ENCODE peak calls at places on chromosomes 2 and 18, in seven cellular contexts. G, K, C, T, Q, Y and L are unnamed samples.

GRCh38 chr2:74011246-74011645 is 26.5 kb downstream of the TET3 start:
- DNase-seq in G (no peak), K (no peak), C (no peak), T (no peak), Q (no peak), Y (no peak), L (no peak)

GRCh38 chr2:233982421-233983121 is 65.4 kb downstream of the TRPM8 start:
- DNase-seq in G (no peak), K (no peak), C (no peak), T (no peak), Q (no peak), Y (no peak), L (no peak)

GRCh38 chr18:36829362-36830140 is 624 bp downstream of the KIAA1328 start:
- DNase-seq in G (no peak), K (no peak), C (peak), T (no peak), Q (no peak), Y (no peak), L (no peak)

GRCh38 chr2:95353055-95353575 is 49.4 kb upstream of the FAHD2A start:
- DNase-seq in G (no peak), K (no peak), C (peak), T (no peak), Q (no peak), Y (no peak), L (no peak)

GRCh38 chr2:170409164-170409535 is 231.2 kb downstream of the MYO3B start:
- DNase-seq in G (peak), K (peak), C (peak), T (peak), Q (peak), Y (peak), L (peak)

GRCh38 chr2:76692896-76693295 is 829.3 kb downstream of the LRRTM4 start:
- DNase-seq in G (no peak), K (no peak), C (no peak), T (no peak), Q (no peak), Y (no peak), L (no peak)

GRCh38 chr18:57898506-57899124 is 95.5 kb upstream of the ATP8B1 start:
- DNase-seq in G (no peak), K (no peak), C (no peak), T (no peak), Q (no peak), Y (no peak), L (no peak)

GRCh38 chr2:117815946-117816345 is 1.5 kb downstream of the DDX18 start:
- DNase-seq in G (peak), K (no peak), C (no peak), T (no peak), Q (no peak), Y (no peak), L (no peak)

GRCh38 chr2:235433860-235434259 is 60.0 kb upstream of the AGAP1 start:
- DNase-seq in G (no peak), K (no peak), C (no peak), T (peak), Q (peak), Y (no peak), L (no peak)

DNA sequence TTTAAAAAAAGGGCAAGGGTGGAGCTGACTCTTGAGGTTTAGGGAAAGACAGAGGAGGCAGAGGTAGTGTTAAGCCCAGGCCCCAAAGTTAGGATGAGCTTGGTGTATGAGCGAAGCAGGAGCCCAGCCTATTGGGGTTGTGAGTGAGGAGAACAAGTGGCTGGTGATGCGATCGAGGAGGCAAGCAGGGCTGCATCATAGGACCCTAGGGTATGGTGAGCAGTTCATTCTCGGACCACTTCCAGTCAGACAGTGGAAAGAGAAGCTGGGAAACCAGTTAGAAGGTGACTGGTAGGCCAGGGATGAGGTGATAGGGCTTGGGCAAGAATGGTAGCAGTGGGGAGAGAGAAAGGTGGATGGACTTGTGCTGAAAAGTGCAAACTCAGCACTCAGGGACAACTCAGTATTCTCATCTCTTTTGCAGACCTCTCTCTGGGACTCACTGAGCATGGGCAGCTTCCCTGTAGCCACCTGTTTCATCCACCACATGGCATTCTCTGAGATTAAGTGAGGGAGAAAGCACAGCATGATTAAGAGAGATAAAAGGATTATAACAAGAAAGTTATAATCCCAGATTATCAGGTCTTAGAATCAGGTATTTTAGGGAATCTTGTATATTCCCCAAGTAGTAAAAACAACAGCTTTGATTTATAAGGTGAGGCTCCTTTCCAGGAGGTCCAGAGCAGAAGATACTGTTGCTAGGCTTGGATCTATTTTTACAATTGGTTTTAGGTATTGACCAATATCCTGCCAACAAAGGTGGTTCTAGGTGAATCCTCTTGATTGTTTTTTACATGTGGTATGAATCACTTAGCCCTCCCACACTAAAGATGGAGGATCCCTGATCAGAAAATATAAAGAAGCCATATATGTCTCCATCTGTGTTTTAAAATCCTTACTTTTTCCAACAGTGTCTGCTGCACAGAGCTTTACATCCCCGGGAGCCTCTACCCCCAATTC is 38.3 kb downstream of the XRCC5 start:
- DNase-seq in G (no peak), K (no peak), C (no peak), T (no peak), Q (no peak), Y (no peak), L (no peak)
- TF ChIP-seq CTCF in G (no peak), K (no peak), C (no peak), T (no peak), Q (no peak), Y (no peak), L (no peak)

DNA sequence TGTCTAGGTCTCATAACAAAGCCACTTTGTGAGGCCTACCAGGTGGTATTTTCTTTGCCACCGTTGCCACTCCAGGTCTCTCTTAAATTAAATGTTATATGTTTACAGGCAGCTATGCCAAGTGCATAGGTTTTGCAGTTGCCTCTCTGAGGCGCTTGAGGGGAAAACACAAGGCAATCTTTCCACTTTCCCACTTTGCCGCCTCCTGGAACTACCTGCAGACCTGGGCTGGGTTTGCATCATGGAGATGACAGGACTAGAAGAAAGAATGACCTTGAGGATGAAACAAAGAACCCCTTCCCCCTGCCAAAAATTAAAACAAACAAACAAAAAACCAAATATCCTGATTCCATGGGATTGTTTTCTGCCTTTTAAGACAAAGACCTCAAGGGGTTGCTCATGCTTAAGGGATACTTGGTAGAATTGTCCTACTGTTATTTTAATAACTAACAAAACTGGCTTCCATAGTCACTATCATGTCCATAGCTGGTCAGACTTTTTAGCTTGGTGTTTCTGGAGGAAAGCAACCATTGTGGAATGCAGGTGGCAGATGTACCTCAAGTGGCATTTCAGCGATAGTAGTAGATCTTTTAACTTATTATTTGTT is 159.9 kb downstream of the PRPF40A start:
- DNase-seq in G (no peak), K (no peak), C (no peak), T (no peak), Q (no peak), Y (no peak), L (no peak)
- TF ChIP-seq CTCF in G (no peak), K (no peak), C (no peak), T (no peak), Q (no peak), Y (no peak), L (no peak)

DNA sequence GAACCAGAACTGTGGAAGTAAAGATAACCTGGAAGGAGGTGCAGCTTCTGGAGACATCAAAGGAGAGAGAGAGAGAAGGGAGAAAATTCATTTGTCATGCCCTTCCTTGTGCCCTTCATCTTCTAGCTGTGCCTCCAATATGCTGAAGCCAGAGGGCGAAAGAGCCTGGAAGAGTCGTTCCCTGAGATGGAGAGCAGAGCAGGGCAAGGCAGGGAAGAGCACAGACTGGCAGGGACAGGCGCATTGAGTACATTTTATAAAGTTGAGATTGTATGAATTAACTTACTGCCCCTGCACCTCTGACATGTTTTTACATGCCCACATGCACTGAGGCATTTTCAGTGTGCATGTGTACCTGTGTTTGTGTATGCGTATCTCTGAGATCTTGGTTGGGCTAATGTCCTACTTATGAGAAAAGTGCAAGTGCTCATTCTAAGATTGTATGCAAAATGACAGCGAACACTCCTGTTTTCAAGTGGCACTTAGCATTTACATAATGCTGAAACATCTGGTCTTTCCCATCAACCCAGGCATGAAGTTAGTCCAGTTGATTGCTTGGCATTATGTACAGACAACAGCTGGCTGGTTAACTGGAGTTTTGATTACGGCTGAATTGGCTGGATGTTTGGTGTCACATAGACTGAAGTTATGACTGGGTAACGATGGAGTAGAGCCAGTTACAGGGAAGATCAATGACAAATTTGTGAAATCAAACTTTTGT is 23.7 kb upstream of the MMADHC start:
- DNase-seq in G (no peak), K (no peak), C (no peak), T (no peak), Q (no peak), Y (no peak), L (no peak)
- TF ChIP-seq CTCF in G (no peak), K (no peak), C (no peak), T (no peak), Q (no peak), Y (no peak), L (no peak)

GRCh38 chr2:222582931-222583330 is 73.0 kb downstream of the FARSB start:
- DNase-seq in G (no peak), K (no peak), C (no peak), T (no peak), Q (no peak), Y (no peak), L (no peak)
- TF ChIP-seq CTCF in G (no peak), K (no peak), C (no peak), T (no peak), Q (peak), Y (no peak), L (no peak)

GRCh38 chr2:127864877-127865276 is 6.9 kb upstream of the POLR2D start:
- DNase-seq in G (no peak), K (no peak), C (no peak), T (peak), Q (no peak), Y (no peak), L (no peak)
- TF ChIP-seq CTCF in G (no peak), K (peak), C (no peak), T (peak), Q (no peak), Y (no peak), L (no peak)

DNA sequence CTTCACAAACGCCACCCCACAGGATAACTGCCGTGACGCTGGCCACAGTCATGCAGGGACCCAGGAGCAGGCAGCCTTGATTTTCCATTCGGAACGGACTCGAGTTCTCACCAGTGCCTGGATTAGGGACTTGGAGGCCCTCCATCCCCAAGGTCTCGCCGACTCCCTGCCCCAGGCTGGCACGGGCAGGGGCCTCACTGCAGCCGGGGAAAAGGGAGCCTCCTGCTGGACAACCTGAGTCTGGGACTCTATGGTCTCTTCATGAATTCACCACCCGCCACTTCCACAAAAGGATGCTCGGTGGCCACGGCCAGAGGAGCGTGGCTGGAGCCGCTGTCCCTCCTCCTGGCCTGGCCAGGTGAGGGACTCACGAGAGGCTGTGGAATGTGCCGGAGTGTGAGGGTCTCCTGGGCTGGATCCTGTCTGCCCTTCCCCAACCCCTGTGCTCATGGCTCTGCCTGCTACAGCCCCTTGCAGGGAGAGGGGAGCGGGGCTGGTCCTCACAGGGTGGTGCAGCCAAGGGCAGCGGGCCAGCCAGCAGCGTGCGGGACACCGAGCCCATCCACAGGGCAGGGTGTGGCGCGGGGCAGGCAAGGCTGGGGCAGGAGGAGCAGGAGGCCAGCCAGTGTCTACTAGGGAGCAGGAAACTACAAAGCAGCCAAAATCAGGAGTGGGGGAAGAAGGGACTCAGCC is 42.3 kb downstream of the AQP12A start:
- DNase-seq in G (peak), K (peak), C (no peak), T (no peak), Q (no peak), Y (peak), L (no peak)
- TF ChIP-seq CTCF in G (peak), K (no peak), C (no peak), T (no peak), Q (no peak), Y (peak), L (no peak)

DNA sequence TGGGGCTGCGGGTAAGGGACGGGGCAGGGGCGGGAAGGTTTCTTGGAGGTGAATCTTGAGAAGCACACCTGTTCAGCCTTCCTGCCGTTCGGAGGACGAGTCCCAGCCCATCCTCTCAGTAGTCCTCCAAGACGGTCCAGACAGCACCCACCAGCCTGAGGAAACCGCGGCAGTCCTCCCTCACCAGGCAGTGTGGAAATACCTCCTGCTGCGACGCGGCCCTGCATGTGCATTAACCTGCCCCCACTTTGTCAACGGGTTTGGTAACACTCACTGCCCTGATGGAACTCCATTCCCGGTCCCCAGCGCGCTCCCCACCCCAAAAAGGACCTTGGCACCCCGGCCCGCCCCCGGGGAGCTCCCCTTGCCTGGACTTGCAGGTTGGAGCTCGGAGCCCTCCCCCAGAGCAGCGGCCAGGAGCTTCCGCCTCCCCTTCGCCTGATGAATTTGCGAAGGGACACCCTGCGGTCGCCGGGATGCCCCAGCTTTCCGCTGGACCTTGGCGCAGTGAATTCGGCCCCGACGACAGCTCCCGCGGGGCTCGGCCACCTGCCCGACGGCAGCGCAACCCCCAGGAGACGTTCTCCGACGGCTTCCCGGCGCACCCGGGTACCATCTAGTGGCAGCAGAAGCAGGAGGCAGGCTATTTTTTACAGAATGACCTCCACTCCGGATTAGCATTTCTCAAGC is 31.5 kb downstream of the ACVR1C start:
- DNase-seq in G (peak), K (peak), C (no peak), T (no peak), Q (peak), Y (peak), L (peak)
- TF ChIP-seq CTCF in G (peak), K (peak), C (peak), T (peak), Q (peak), Y (peak), L (no peak)

GRCh38 chr2:179239194-179239593 is 25.4 kb downstream of the SESTD1 start:
- DNase-seq in G (no peak), K (no peak), C (no peak), T (no peak), Q (no peak), Y (no peak), L (no peak)

GRCh38 chr2:179243046-179243445 is 21.6 kb downstream of the SESTD1 start:
- DNase-seq in G (no peak), K (no peak), C (no peak), T (no peak), Q (no peak), Y (no peak), L (no peak)

GRCh38 chr2:179238027-179238426 is 26.6 kb downstream of the SESTD1 start:
- DNase-seq in G (no peak), K (no peak), C (no peak), T (no peak), Q (no peak), Y (no peak), L (no peak)

GRCh38 chr2:179239838-179240237 is 24.8 kb downstream of the SESTD1 start:
- DNase-seq in G (no peak), K (no peak), C (no peak), T (no peak), Q (no peak), Y (no peak), L (no peak)

GRCh38 chr2:179240481-179241451 is 23.9 kb downstream of the SESTD1 start:
- DNase-seq in G (no peak), K (no peak), C (no peak), T (no peak), Q (no peak), Y (no peak), L (peak)
- TF ChIP-seq CTCF in G (no peak), K (no peak), C (no peak), T (no peak), Q (no peak), Y (no peak), L (peak)

GRCh38 chr2:126614529-126615279 is 41.3 kb upstream of the GYPC start:
- DNase-seq in G (no peak), K (no peak), C (no peak), T (no peak), Q (no peak), Y (no peak), L (no peak)
- TF ChIP-seq CTCF in G (no peak), K (no peak), C (no peak), T (no peak), Q (no peak), Y (no peak), L (no peak)